ENCODE peak calls at places on chromosomes 12 and 14, in five cellular contexts. K is HepG2, H is SK-N-SH, Q is K562, G is HCT116. O is an unnamed sample.

GRCh38 chr14:41446008-41446407 is 160.7 kb upstream of the LRFN5 start:
- DNase-seq in G (no peak), Q (no peak), K (no peak), H (no peak), O (no peak)

GRCh38 chr12:48105867-48106563 is at the start of gene SENP1:
- DNase-seq in K (peak), H (peak), G (peak), Q (peak), O (peak)

GRCh38 chr14:90546767-90547166 is 149.9 kb downstream of the CALM1 start:
- DNase-seq in K (no peak), Q (no peak), G (no peak), H (no peak), O (no peak)

GRCh38 chr14:50619569-50620141 is 48.5 kb downstream of the SAV1 start:
- DNase-seq in K (peak), H (peak), G (peak), Q (peak), O (peak)

GRCh38 chr14:22737052-22737451 is 29.4 kb upstream of the OXA1L start:
- DNase-seq in K (no peak), Q (no peak), H (no peak), G (no peak), O (no peak)

GRCh38 chr14:54317396-54317795 is 79.4 kb upstream of the CDKN3 start:
- DNase-seq in K (no peak), G (no peak), Q (no peak), H (no peak), O (no peak)

GRCh38 chr14:73465833-73466532 is 7.6 kb upstream of the NUMB start:
- DNase-seq in H (no peak), G (no peak), K (peak), Q (no peak), O (peak)

GRCh38 chr12:40171501-40171900 is 53.3 kb upstream of the LRRK2 start:
- DNase-seq in H (no peak), K (no peak), Q (no peak), G (no peak), O (no peak)

GRCh38 chr12:128381537-128381936 is 114.6 kb downstream of the TMEM132C start:
- DNase-seq in G (no peak), K (no peak), Q (no peak), H (no peak), O (no peak)

GRCh38 chr12:34397591-34398365 is 375.5 kb downstream of the ALG10 start:
- DNase-seq in Q (peak), K (no peak), H (peak), G (no peak), O (no peak)

GRCh38 chr12:34398706-34399630 is 376.7 kb downstream of the ALG10 start:
- DNase-seq in G (no peak), Q (peak), K (no peak), H (peak), O (no peak)

GRCh38 chr12:34399631-34400422 is 377.5 kb downstream of the ALG10 start:
- DNase-seq in G (no peak), Q (peak), K (no peak), H (peak), O (no peak)

GRCh38 chr12:34396861-34397590 is 374.7 kb downstream of the ALG10 start:
- DNase-seq in H (peak), Q (peak), G (no peak), K (no peak), O (no peak)

GRCh38 chr12:34398366-34398705 is 376.0 kb downstream of the ALG10 start:
- DNase-seq in K (no peak), Q (peak), H (peak), G (no peak), O (no peak)
- TF ChIP-seq JUND in K (no peak), Q (no peak), H (no peak), G (no peak), O (no peak)

GRCh38 chr14:64421166-64421565 is 33.0 kb downstream of the MTHFD1 start:
- DNase-seq in H (no peak), Q (no peak), K (no peak), G (no peak), O (no peak)
- TF ChIP-seq JUND in H (peak), Q (no peak), K (no peak), G (no peak), O (no peak)

DNA sequence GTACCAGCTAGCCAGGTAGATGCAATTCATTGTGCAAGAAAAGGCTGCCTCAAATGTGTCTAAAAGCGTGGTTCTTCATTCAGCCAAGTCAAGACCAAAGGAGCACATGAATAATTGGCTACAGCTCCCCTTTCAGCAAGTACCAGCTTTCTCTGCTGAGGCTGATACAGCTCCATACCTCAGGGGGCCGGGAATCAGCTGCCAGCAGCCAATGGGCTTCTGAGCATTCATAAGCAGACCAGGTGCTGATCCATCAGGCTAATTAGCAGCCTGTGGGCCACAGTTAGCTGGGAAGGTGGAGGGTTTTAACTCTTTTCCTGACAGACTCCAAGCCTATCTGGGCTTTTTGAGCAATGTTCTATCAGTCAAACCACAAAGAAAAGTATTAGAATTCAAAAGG is 264.7 kb downstream of the APAF1 start:
- DNase-seq in G (no peak), K (no peak), H (no peak), Q (no peak), O (no peak)
- TF ChIP-seq JUND in G (no peak), K (no peak), H (no peak), Q (no peak), O (no peak)

GRCh38 chr14:92900660-92901059 is 22.3 kb upstream of the CHGA start:
- DNase-seq in Q (no peak), G (no peak), K (no peak), H (no peak), O (no peak)

GRCh38 chr14:92895352-92895878 is 27.5 kb upstream of the CHGA start:
- DNase-seq in H (no peak), Q (no peak), K (no peak), G (no peak), O (no peak)

GRCh38 chr14:92902191-92902590 is 20.8 kb upstream of the CHGA start:
- DNase-seq in K (no peak), G (no peak), H (no peak), Q (no peak), O (no peak)

GRCh38 chr14:92898732-92899131 is 24.2 kb upstream of the CHGA start:
- DNase-seq in Q (no peak), K (no peak), H (no peak), G (no peak), O (no peak)

GRCh38 chr14:92897922-92898599 is 24.9 kb upstream of the CHGA start:
- DNase-seq in Q (no peak), H (no peak), K (no peak), G (no peak), O (no peak)
- TF ChIP-seq JUND in Q (no peak), H (no peak), K (no peak), G (no peak), O (no peak)

DNA sequence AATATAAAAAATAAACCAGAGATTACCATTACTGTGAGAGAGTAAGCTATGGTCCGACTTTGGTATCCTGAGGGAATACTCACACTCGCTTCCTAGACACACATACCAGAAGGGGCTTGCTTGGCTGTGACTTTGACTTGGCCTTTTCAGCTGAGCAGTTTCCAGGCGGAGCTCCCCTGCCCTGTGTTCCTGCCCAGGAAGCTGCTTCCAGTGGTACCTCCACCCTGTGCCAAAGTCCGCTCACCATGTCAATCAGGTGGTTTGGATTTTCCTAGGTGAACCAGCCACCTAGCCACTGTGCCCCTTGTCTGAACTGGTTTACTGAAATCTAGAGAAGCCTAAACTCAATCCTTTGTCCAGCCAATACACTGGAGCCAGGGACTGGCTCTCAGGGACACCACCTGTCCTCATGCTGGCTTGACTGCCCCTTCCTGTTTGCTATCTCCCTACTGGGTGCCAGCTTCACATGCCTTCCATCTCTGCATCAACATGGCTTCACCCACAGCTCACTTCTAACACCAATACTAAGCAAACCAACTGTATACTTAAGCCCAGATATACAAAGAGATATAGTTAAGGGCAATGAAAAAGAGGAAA is 28.6 kb downstream of the MAX start:
- DNase-seq in Q (no peak), G (no peak), H (no peak), K (peak), O (peak)
- TF ChIP-seq JUND in Q (no peak), G (no peak), H (no peak), K (no peak), O (no peak)

GRCh38 chr12:95192271-95192670 is 25.0 kb downstream of the FGD6 start:
- DNase-seq in G (no peak), K (no peak), H (no peak), Q (no peak), O (peak)
- TF ChIP-seq JUND in G (no peak), K (no peak), H (no peak), Q (no peak), O (no peak)

DNA sequence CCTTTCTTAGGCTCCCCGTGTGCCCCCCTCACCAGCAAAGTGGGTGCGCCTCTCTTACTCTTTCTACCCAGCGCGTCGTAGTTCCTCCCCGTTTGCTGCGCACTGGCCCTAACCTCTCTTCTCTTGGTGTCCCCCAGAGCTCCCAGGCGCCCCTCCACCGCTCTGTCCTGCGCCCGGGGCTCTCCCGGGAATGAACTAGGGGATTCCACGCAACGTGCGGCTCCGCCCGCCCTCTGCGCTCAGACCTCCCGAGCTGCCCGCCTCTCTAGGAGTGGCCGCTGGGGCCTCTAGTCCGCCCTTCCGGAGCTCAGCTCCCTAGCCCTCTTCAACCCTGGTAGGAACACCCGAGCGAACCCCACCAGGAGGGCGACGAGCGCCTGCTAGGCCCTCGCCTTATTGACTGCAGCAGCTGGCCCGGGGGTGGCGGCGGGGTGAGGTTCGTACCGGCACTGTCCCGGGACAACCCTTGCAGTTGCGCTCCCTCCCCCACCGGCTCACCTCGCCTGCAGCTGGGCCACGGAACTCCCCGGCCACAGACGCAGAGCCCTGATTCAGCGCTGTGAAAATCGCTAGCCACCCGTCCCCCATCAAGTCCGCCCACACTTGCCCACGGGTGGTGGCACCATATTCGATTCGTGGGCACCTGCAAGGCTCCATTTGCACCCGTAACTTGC is 1.3 kb downstream of the TMEM233 start:
- DNase-seq in K (no peak), Q (no peak), H (peak), G (no peak), O (no peak)
- TF ChIP-seq JUND in K (no peak), Q (no peak), H (no peak), G (no peak), O (no peak)

GRCh38 chr14:103064978-103065377 is 7.6 kb upstream of the CDC42BPB start:
- DNase-seq in H (no peak), Q (no peak), G (no peak), K (no peak), O (no peak)
- TF ChIP-seq JUND in H (no peak), Q (no peak), G (no peak), K (no peak), O (no peak)